ENCODE peak calls at places on chromosomes 16 and 17, in eight cellular contexts. D, L, T, E, K, J, A and H are unnamed samples.

GRCh38 chr17:20066253-20066652 is 57.1 kb downstream of the SPECC1 start:
- DNase-seq in A (no peak), K (no peak), E (no peak), T (peak; percentile 55), D (no peak), J (no peak), L (no peak), H (no peak)

GRCh38 chr16:2692251-2692947 is 10.1 kb downstream of the KCTD5 start:
- DNase-seq in K (no peak), L (no peak), D (no peak), J (no peak), T (no peak), A (no peak), E (no peak), H (no peak)

GRCh38 chr16:49183911-49184310 is 97.7 kb downstream of the CBLN1 start:
- DNase-seq in K (no peak), L (no peak), A (peak; percentile 31), E (peak; percentile 85), J (no peak), D (peak; percentile 73), T (no peak), H (no peak)

GRCh38 chr17:15157051-15157450 is 108.1 kb downstream of the PMP22 start:
- DNase-seq in E (no peak), T (no peak), K (no peak), D (no peak), L (no peak), A (no peak), J (no peak), H (no peak)

GRCh38 chr17:3845754-3846738 is at the start of gene NCBP3:
- DNase-seq in T (peak; percentile 94), L (peak; percentile 87), J (peak; percentile 93), A (peak; percentile 85), D (peak; percentile 93), E (peak; percentile 91), K (peak; percentile 55), H (no peak)

GRCh38 chr17:68238488-68238887 is 9.4 kb upstream of the AMZ2 start:
- DNase-seq in L (no peak), J (no peak), E (peak; percentile 6), K (no peak), T (no peak), D (no peak), A (no peak), H (no peak)

GRCh38 chr16:48526058-48526957 is 83.7 kb downstream of the N4BP1 start:
- DNase-seq in D (peak; percentile 81), T (peak; percentile 57), J (no peak), A (peak; percentile 66), E (no peak), L (no peak), K (peak; percentile 40), H (no peak)

GRCh38 chr17:11813278-11813677 is 184.0 kb downstream of the ZNF18 start:
- DNase-seq in E (no peak), J (no peak), K (no peak), A (no peak), L (no peak), D (no peak), T (no peak), H (no peak)

GRCh38 chr16:84780063-84780462 is 39.7 kb upstream of the CRISPLD2 start:
- DNase-seq in D (no peak), A (no peak), J (no peak), K (no peak), E (no peak), L (no peak), T (no peak), H (no peak)

GRCh38 chr16:84780977-84781376 is 38.8 kb upstream of the CRISPLD2 start:
- DNase-seq in T (no peak), D (no peak), A (no peak), E (no peak), L (no peak), J (no peak), K (no peak), H (no peak)

GRCh38 chr16:84785843-84786538 is 33.8 kb upstream of the CRISPLD2 start:
- DNase-seq in D (peak; percentile 55), A (no peak), K (no peak), E (no peak), T (peak; percentile 91), J (peak; percentile 6), L (no peak), H (no peak)

GRCh38 chr16:84786605-84787302 is 33.0 kb upstream of the CRISPLD2 start:
- DNase-seq in J (no peak), A (no peak), K (no peak), T (peak; percentile 41), E (no peak), D (no peak), L (no peak), H (no peak)

GRCh38 chr16:84782841-84783240 is 36.9 kb upstream of the CRISPLD2 start:
- DNase-seq in A (no peak), L (no peak), T (no peak), K (no peak), D (no peak), E (no peak), J (no peak), H (no peak)
- TF ChIP-seq POLR2AphosphoS5 in A (no peak), L (no peak), T (no peak), K (no peak), D (no peak), E (no peak), J (no peak), H (no peak)

GRCh38 chr17:335691-336090 is 16.9 kb downstream of the RPH3AL start:
- DNase-seq in T (no peak), K (no peak), D (no peak), L (no peak), E (no peak), J (no peak), A (no peak), H (no peak)

GRCh38 chr17:332558-333322 is 19.9 kb downstream of the RPH3AL start:
- DNase-seq in E (no peak), A (no peak), T (no peak), D (no peak), L (no peak), K (no peak), J (no peak), H (no peak)

GRCh38 chr17:334974-335481 is 17.6 kb downstream of the RPH3AL start:
- DNase-seq in A (no peak), E (no peak), D (no peak), K (no peak), J (no peak), T (no peak), L (no peak), H (no peak)

GRCh38 chr17:332023-332422 is 20.6 kb downstream of the RPH3AL start:
- DNase-seq in K (no peak), J (no peak), E (no peak), T (no peak), D (no peak), L (no peak), A (no peak), H (no peak)

GRCh38 chr17:333626-334396 is 18.8 kb downstream of the RPH3AL start:
- DNase-seq in A (no peak), T (peak; percentile 60), K (no peak), D (peak; percentile 67), E (peak; percentile 69), L (no peak), J (peak; percentile 82), H (no peak)
- TF ChIP-seq POLR2A in A (no peak), T (no peak), K (no peak), D (peak; percentile 35), E (no peak), L (no peak), J (no peak), H (no peak)

GRCh38 chr17:28898261-28898955 is 875 bp upstream of the FLOT2 start:
- DNase-seq in L (no peak), A (no peak), D (no peak), J (no peak), T (no peak), E (no peak), K (no peak), H (no peak)

GRCh38 chr17:28896491-28896883 is 1.0 kb downstream of the FLOT2 start:
- DNase-seq in L (no peak), E (no peak), K (no peak), D (no peak), J (peak; percentile 24), A (no peak), T (no peak), H (no peak)

GRCh38 chr17:28895794-28896447 is 1.6 kb downstream of the FLOT2 start:
- DNase-seq in D (no peak), E (no peak), J (peak; percentile 28), A (no peak), K (no peak), L (no peak), T (no peak), H (no peak)

GRCh38 chr17:28897769-28898259 is 281 bp upstream of the FLOT2 start:
- DNase-seq in J (peak; percentile 37), T (no peak), D (no peak), E (no peak), L (no peak), K (no peak), A (no peak), H (no peak)

DNA sequence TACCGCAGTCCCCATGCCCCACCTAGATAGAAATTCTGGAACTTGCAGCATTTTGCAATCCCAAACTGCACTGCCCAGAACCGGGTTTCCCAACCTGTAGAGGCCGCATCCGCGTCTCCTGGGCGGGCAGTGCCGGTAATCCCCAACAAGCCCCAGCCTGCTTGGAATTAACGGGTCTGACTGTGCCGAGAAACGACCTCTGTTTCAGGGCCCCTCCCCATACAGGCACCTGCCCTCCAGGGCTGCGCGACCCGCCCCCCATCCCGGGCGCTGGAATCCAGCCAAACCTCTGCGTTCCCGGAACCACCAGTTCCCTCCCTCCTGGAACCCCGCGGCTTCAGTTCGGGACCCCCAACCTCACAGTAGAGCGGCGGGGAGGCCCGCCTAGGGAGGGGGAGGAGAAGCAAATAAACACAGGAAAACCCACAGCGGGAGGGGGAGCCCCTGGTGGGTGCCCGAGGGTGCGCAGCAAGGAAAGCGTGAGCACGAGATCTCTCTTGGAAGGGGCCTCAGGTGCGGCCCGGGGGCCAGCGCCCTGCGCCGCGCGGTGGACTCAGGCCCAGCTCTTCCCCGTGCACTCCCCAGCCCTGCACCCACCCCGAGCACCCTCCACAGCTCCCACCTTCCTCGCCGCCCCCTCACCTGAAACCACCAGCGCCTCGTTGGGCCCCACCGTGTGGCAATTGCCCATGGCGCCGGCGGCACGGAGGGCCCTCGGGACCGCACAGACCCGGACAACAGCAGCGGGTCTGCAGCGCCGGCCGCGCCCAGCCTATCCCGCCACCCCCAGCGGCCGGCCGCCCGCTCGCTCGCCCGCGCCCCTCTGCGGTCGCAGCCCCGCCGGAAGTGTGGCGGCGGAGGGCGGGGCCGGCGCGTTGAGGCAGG is at the start of gene FLOT2:
- DNase-seq in A (no peak), L (no peak), K (no peak), T (peak; percentile 54), D (peak; percentile 68), J (peak; percentile 22), E (peak; percentile 83), H (no peak)
- TF ChIP-seq CTCF in A (peak; percentile 26), L (no peak), K (no peak), T (peak; percentile 20), D (peak; percentile 27), J (peak; percentile 4), E (peak; percentile 33), H (no peak)

GRCh38 chr17:35088911-35089845 is 25.7 kb upstream of the RFFL start:
- DNase-seq in D (peak; percentile 93), L (peak; percentile 86), E (peak; percentile 90), A (peak; percentile 57), T (peak; percentile 94), J (peak; percentile 73), K (no peak), H (no peak)

GRCh38 chr17:35086931-35087573 is 23.5 kb upstream of the RFFL start:
- DNase-seq in J (no peak), D (peak; percentile 30), K (no peak), E (no peak), T (no peak), A (no peak), L (no peak), H (no peak)

GRCh38 chr17:35089846-35090193 is 26.3 kb upstream of the RFFL start:
- DNase-seq in T (no peak), D (peak; percentile 17), K (no peak), L (no peak), A (no peak), E (no peak), J (peak; percentile 54), H (no peak)

GRCh38 chr17:35087731-35088646 is 24.5 kb upstream of the RFFL start:
- DNase-seq in T (peak; percentile 58), D (peak; percentile 72), J (peak; percentile 72), A (no peak), K (no peak), L (peak; percentile 56), E (no peak), H (no peak)

GRCh38 chr17:35088647-35088910 is 25.1 kb upstream of the RFFL start:
- DNase-seq in K (no peak), A (peak; percentile 42), J (no peak), T (peak; percentile 44), D (peak; percentile 65), L (no peak), E (peak; percentile 80), H (peak; percentile 90)
- TF ChIP-seq POLR2AphosphoS5 in K (peak; percentile 71), A (peak; percentile 33), J (no peak), T (no peak), D (no peak), L (peak; percentile 8), E (no peak), H (no peak)